ENCODE peak calls at places on chromosomes 2 and 18, in five cellular contexts. H is SK-N-SH, T is RWPE2, U is Peyer's patch, D is cardiac fibroblast. F is an unnamed sample.

GRCh38 chr2:135925571-135925970 is 49.3 kb upstream of the MCM6 start:
- DNase-seq in T (no peak), D (peak; percentile 66), U (no peak), H (no peak), F (no peak)

GRCh38 chr18:5285326-5285725 is 10.2 kb downstream of the ZBTB14 start:
- DNase-seq in T (no peak), H (peak; percentile 43), U (no peak), D (no peak), F (no peak)

GRCh38 chr2:163681765-163682164 is 54.0 kb downstream of the FIGN start:
- DNase-seq in D (peak; percentile 75), U (no peak), T (no peak), H (no peak), F (no peak)

GRCh38 chr2:239046822-239047221 is 198.9 kb downstream of the TWIST2 start:
- DNase-seq in U (no peak), D (no peak), H (no peak), T (peak; percentile 39), F (no peak)

GRCh38 chr2:64402876-64403275 is 51.1 kb upstream of the LGALSL start:
- DNase-seq in D (peak; percentile 72), H (no peak), T (no peak), U (no peak), F (no peak)

GRCh38 chr18:10563886-10564285 is 38.1 kb downstream of the NAPG start:
- DNase-seq in T (no peak), H (no peak), U (no peak), D (no peak), F (no peak)

GRCh38 chr2:19796036-19796703 is 105.6 kb downstream of the TTC32 start:
- DNase-seq in H (no peak), D (peak; percentile 41), U (no peak), T (no peak), F (no peak)

GRCh38 chr2:189248116-189248515 is 68.6 kb upstream of the COL5A2 start:
- DNase-seq in T (no peak), H (no peak), D (no peak), U (no peak), F (no peak)

GRCh38 chr2:109081374-109081773 is 47.6 kb upstream of the SH3RF3 start:
- DNase-seq in D (no peak), T (no peak), U (no peak), H (no peak), F (no peak)

GRCh38 chr2:26970244-26970927 is at the start of gene MAPRE3:
- DNase-seq in T (peak; percentile 70), H (peak; percentile 100), D (peak; percentile 72), U (peak; percentile 71), F (no peak)

GRCh38 chr2:24743914-24744313 is 49.3 kb downstream of the PTRHD1 start:
- DNase-seq in D (no peak), T (no peak), H (no peak), U (no peak), F (no peak)

GRCh38 chr18:67282796-67283195 is 233.7 kb downstream of the DSEL start:
- DNase-seq in H (no peak), U (no peak), D (peak; percentile 36), T (no peak), F (no peak)

GRCh38 chr2:124995185-124995912 is 970.3 kb downstream of the CNTNAP5 start:
- DNase-seq in D (no peak), U (no peak), T (no peak), H (no peak), F (no peak)

GRCh38 chr2:129224022-129224421 is 755.4 kb upstream of the RAB6C start:
- DNase-seq in U (no peak), D (no peak), H (no peak), T (no peak), F (no peak)

GRCh38 chr18:78915446-78916008 is 64.1 kb upstream of the SALL3 start:
- DNase-seq in T (no peak), D (no peak), U (no peak), H (no peak), F (peak; percentile 68)

GRCh38 chr2:201257941-201258665 is 2.2 kb upstream of the CASP8 start:
- DNase-seq in H (no peak), D (peak; percentile 92), U (peak; percentile 98), T (peak; percentile 83), F (no peak)

GRCh38 chr2:20972792-20973565 is 70.9 kb downstream of the APOB start:
- DNase-seq in D (no peak), H (no peak), U (no peak), T (no peak), F (no peak)

GRCh38 chr2:36357506-36358316 is 2.1 kb downstream of the CRIM1 start:
- DNase-seq in D (peak; percentile 85), H (peak; percentile 41), T (no peak), U (no peak), F (no peak)

GRCh38 chr18:10565835-10566234 is 40.0 kb downstream of the NAPG start:
- DNase-seq in D (no peak), U (no peak), T (no peak), H (no peak), F (no peak)

GRCh38 chr2:23452853-23453420 is 68.0 kb downstream of the KLHL29 start:
- DNase-seq in D (peak; percentile 36), T (no peak), H (no peak), U (peak; percentile 21), F (no peak)

GRCh38 chr2:5921081-5921642 is 229.0 kb downstream of the SOX11 start:
- DNase-seq in H (peak; percentile 59), T (no peak), D (no peak), U (no peak), F (no peak)

GRCh38 chr2:51628953-51629352 is 597.0 kb upstream of the NRXN1 start:
- DNase-seq in U (no peak), T (no peak), H (no peak), D (peak; percentile 27), F (no peak)

GRCh38 chr2:65061146-65061909 is 5.1 kb downstream of the CEP68 start:
- DNase-seq in U (no peak), T (no peak), D (no peak), H (no peak), F (no peak)

GRCh38 chr2:150426724-150427123 is 60.7 kb downstream of the RND3 start:
- DNase-seq in D (no peak), H (no peak), T (no peak), U (no peak), F (no peak)

GRCh38 chr2:32064021-32064678 is 794 bp downstream of the SPAST start:
- DNase-seq in T (no peak), D (peak; percentile 1), H (peak; percentile 55), U (peak; percentile 23), F (no peak)

GRCh38 chr2:143778981-143779380 is 649.8 kb downstream of the ARHGAP15 start:
- DNase-seq in D (peak; percentile 6), T (no peak), U (no peak), H (no peak), F (no peak)

GRCh38 chr2:112483047-112483473 is 1.1 kb downstream of the TTL start:
- DNase-seq in U (no peak), T (no peak), H (peak; percentile 80), D (peak; percentile 76), F (no peak)

GRCh38 chr18:28805491-28805890 is 628.6 kb upstream of the CDH2 start:
- DNase-seq in T (no peak), H (no peak), U (no peak), D (no peak), F (no peak)

GRCh38 chr2:240225116-240225515 is 84.7 kb upstream of the OTOS start:
- DNase-seq in D (no peak), T (peak; percentile 30), H (no peak), U (no peak), F (no peak)

GRCh38 chr2:199738723-199739412 is 112.1 kb downstream of the FTCDNL1 start:
- DNase-seq in H (no peak), D (peak; percentile 66), U (no peak), T (no peak), F (no peak)

GRCh38 chr2:200081221-200081620 is 125.8 kb downstream of the MAIP1 start:
- DNase-seq in D (no peak), H (no peak), T (no peak), U (no peak), F (no peak)

DNA sequence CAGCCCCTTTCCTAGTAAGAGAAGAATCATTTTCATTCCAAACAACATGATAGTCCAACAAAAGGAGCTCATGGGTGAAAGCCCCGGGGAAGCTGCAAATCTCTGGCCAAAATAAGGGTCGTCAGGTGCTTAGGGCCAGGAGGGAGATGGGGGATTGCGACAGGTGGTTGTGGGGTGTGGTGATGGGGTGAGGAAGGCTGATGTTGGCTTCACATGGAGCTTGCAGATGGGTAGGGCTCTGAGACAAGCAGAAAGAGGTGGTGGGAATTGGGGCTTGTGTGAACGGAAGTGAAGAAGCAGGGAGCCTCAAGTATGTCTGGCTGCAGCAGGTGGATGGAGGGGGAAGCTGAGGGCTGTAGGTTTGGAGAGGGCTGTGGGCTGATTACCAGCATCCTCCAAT is 126.1 kb downstream of the CLIP4 start:
- DNase-seq in U (no peak), D (no peak), H (no peak), T (no peak), F (no peak)
- TF ChIP-seq CTCF in U (no peak), D (no peak), H (no peak), T (no peak), F (no peak)

GRCh38 chr2:190607657-190608357 is 41.1 kb upstream of the NAB1 start:
- DNase-seq in H (no peak), U (no peak), D (peak; percentile 96), T (peak; percentile 77), F (no peak)

GRCh38 chr2:190603374-190603773 is 45.5 kb upstream of the NAB1 start:
- DNase-seq in T (no peak), H (no peak), D (no peak), U (no peak), F (no peak)

DNA sequence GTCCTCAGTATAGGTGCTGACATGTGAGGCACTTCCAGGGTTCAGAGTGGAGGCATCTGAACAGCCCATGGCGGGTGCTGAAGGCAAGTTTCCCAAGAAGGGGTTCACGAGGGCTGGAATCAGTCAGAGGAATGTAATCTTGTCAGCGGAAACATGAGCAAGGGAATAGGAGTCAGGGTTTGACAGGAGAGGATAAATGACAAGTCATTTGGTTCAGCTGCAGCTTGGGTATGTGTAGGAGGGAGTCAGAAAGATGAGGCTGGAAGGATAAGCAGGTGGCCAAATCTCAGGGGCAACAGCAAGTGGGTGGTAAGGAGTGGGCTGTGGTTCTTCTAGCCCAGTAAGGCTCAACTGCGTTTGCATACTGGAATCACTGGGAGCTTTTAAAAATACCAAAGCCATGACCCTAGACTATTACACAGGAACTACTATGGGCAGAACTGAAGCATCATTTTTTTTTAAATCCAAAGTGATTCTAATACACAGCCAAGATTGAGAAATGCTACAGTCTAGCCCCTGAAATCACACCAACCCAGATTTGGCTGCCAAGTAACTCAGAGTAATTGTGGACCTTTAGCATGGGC is 41.8 kb upstream of the NAB1 start:
- DNase-seq in T (no peak), D (peak; percentile 92), U (no peak), H (no peak), F (no peak)
- TF ChIP-seq CTCF in T (no peak), D (no peak), U (no peak), H (no peak), F (no peak)

GRCh38 chr2:43134571-43134889 is 91.9 kb downstream of the ZFP36L2 start:
- DNase-seq in T (peak; percentile 35), D (no peak), U (no peak), H (peak; percentile 34), F (no peak)
- TF ChIP-seq CTCF in T (no peak), D (no peak), U (no peak), H (no peak), F (no peak)

DNA sequence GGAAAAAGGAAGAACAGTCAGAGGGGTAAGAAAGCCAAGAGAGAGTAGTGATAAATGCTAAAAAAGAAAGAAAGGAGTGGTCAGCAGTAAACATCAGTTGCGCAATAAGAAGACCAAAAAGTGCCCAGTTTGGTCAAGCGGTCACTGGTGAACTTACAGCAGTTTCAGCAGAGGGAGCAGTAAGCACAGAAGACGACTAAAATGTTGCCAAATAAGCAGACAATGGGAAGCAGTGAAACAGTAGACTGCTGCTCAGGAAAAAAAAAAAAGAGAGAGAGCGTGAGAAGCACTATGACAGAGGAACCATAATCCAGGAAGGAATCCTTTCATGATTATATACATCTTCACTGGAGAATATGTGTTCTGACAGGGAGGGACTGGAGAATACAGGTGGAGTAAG is 45.8 kb downstream of the DNAJC10 start:
- DNase-seq in H (no peak), U (no peak), D (peak; percentile 81), T (no peak), F (no peak)
- TF ChIP-seq CTCF in H (no peak), U (no peak), D (peak; percentile 37), T (no peak), F (peak; percentile 55)

F was measured in chondrocyte.